ENCODE peak calls at places on chromosome 20, in six cellular contexts. J is HepG2, L is GM12878, Z is GM12892, K is H1, P is K562. V is an unnamed sample.
A peak's percentile ranks its signal among the peaks of the same experiment; 100 is the strongest.

GRCh38 chr20:31537859-31538245 is 23.6 kb downstream of the HM13 start:
- DNase-seq in J (no peak), L (no peak), Z (no peak), K (no peak), P (no peak), V (no peak)

GRCh38 chr20:46695888-46696287 is 6.6 kb upstream of the TP53RK start:
- DNase-seq in J (no peak), L (no peak), Z (no peak), K (no peak), P (no peak), V (no peak)

GRCh38 chr20:19492116-19492515 is 265.9 kb upstream of the RIN2 start:
- DNase-seq in J (no peak), L (no peak), Z (no peak), K (no peak), P (no peak), V (no peak)

GRCh38 chr20:56469077-56469449 is 636 bp downstream of the RTF2 start:
- DNase-seq in J (no peak), L (no peak), Z (no peak), K (no peak), P (no peak), V (no peak)

GRCh38 chr20:12049125-12049524 is 131.4 kb downstream of the BTBD3 start:
- DNase-seq in J (no peak), L (no peak), Z (no peak), K (no peak), P (no peak), V (no peak)

GRCh38 chr20:25254986-25255680 is 7.2 kb downstream of the PYGB start:
- DNase-seq in J (no peak), L (no peak), Z (no peak), K (no peak), P (no peak), V (no peak)

GRCh38 chr20:58604410-58604881 is 46.6 kb upstream of the STX16 start:
- DNase-seq in J (no peak), L (no peak), Z (no peak), K (no peak), P (no peak), V (no peak)

GRCh38 chr20:18288748-18289705 is 700 bp downstream of the ZNF133 start:
- DNase-seq in J (peak; percentile 42), L (no peak), Z (no peak), K (no peak), P (peak; percentile 16), V (peak; percentile 5)

GRCh38 chr20:40632346-40632976 is 56.6 kb downstream of the MAFB start:
- DNase-seq in J (no peak), L (no peak), Z (no peak), K (no peak), P (no peak), V (no peak)

GRCh38 chr20:38123021-38123587 is 42.0 kb downstream of the TGM2 start:
- DNase-seq in J (peak; percentile 78), L (no peak), Z (no peak), K (no peak), P (peak; percentile 74), V (no peak)

GRCh38 chr20:16701296-16701695 is 28.5 kb upstream of the SNRPB2 start:
- DNase-seq in J (peak; percentile 40), L (no peak), Z (no peak), K (no peak), P (peak; percentile 2), V (no peak)

GRCh38 chr20:58040447-58041290 is 187.8 kb downstream of the ANKRD60 start:
- DNase-seq in J (no peak), L (no peak), Z (no peak), K (no peak), P (no peak), V (no peak)

GRCh38 chr20:62969179-62969760 is 16.8 kb downstream of the SLC17A9 start:
- DNase-seq in J (no peak), L (no peak), Z (no peak), K (no peak), P (no peak), V (no peak)

DNA sequence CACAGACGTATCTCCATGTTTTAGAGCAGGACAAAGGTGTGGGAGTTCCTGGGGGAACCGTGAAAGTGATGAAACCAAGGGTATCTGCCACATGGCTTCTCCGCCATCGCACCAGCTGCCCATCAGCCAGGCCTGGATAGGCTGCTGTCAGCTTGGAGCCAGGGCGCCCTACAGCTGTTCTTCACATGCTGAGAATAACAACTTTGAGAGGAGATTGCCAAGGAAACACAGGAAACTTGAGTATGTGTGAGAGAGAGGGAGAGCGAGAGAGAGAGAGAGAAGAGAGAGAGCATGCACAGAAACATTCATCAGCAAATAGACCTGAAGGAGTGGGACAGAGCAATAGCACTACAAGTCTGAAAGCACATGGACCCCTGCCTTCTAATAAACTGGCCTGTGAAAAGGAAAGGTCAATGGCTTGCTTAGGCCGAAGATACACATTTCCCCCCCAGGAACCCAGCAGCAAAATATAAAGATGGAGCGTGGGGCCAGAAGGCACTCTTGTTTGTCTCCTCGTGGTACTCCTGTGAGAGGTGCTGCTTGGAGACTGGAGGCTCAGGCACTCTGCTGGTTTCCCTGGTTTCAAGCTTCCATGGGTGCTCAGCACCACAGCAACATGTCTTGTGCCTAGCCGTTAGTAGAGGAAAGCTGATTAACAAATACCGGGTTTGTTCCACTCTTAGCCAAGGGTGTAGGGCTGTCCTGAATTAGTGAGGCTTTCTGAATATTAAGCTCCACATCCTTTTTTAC is 53.0 kb downstream of the SNAP25 start:
- DNase-seq in J (no peak), L (no peak), Z (no peak), K (no peak), P (no peak), V (no peak)
- TF ChIP-seq TAF1 in J (no peak), L (no peak), Z (no peak), K (no peak), P (no peak), V (no peak)

GRCh38 chr20:36461600-36462439 is 79.5 kb upstream of the MYL9 start:
- DNase-seq in J (no peak), L (no peak), Z (no peak), K (no peak), P (peak; percentile 70), V (peak; percentile 38)

GRCh38 chr20:36460648-36461599 is 80.4 kb upstream of the MYL9 start:
- DNase-seq in J (peak; percentile 89), L (peak; percentile 65), Z (peak; percentile 85), K (peak; percentile 78), P (peak; percentile 94), V (peak; percentile 87)

GRCh38 chr20:36465109-36466080 is 75.9 kb upstream of the MYL9 start:
- DNase-seq in J (peak; percentile 66), L (no peak), Z (no peak), K (no peak), P (peak; percentile 88), V (no peak)

GRCh38 chr20:36463212-36464061 is 77.9 kb upstream of the MYL9 start:
- DNase-seq in J (no peak), L (no peak), Z (no peak), K (no peak), P (no peak), V (no peak)

DNA sequence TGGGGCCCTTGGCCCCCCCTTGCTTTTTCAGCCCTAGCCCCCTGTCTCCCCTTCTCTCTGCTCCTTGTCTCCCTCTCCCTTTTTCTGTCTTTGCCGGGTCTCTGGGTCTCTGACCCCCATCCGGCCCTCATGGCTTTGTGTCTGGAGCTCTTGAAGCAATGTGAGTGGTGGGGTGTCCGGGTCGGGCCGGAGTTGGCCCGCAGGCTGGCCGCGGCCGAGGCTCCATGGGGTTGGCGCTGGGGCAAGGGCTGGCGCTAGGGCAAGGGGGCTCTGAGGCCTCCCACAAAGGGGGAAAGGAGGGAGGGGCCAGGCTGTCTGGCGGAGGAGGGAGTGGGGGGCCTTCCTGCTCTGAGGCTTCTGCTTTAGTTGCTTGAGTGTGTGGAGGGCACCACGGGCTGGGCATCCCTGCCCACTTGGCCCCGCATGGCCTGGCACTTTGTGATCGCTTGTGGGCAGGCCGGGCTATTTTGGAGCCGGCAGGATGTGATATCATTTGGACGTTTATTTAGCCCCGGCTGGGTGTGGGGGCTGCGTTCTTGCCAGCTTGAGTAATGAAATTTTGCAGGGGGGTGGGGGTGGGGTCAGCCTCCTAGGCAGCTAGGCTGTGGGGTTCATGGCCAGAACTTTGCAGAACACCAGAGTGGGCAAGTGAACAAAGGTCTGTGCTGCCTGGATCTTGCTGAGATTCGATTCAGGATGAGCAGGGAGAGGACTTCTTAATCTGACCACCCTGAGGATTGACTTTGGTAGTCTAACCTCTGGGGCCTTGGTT is 78.7 kb upstream of the MYL9 start:
- DNase-seq in J (no peak), L (no peak), Z (no peak), K (no peak), P (peak; percentile 38), V (no peak)
- TF ChIP-seq POLR2A in J (no peak), L (no peak), Z (no peak), K (no peak), P (no peak), V (no peak)

GRCh38 chr20:23325107-23325506 is 25.5 kb upstream of the NXT1 start:
- DNase-seq in J (no peak), L (no peak), Z (no peak), K (no peak), P (no peak), V (no peak)

GRCh38 chr20:23331951-23332350 is 18.6 kb upstream of the NXT1 start:
- DNase-seq in J (no peak), L (no peak), Z (no peak), K (no peak), P (peak; percentile 54), V (no peak)

GRCh38 chr20:23327617-23328333 is 22.8 kb upstream of the NXT1 start:
- DNase-seq in J (no peak), L (no peak), Z (no peak), K (no peak), P (no peak), V (no peak)

GRCh38 chr20:23331450-23331849 is 19.1 kb upstream of the NXT1 start:
- DNase-seq in J (no peak), L (no peak), Z (no peak), K (no peak), P (no peak), V (no peak)

DNA sequence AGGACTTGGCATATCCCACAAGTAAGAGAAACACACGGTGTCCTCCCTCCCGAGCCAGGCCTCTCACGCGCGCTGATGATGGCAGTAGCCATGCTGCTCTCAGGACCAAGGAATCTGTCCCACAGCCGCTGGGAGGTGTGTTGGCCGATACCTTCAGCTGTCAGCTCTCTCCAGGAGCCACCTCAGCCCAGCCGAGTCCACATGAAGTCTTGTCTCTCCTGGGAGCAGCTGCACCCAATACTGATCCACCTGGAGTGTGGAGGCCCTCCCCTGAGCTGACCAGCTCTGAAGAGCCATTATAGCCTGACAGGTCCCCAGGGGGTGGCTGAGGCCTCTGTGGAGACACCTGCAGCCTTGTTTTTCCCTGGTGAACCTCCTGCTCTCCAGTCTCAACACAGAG is 23.8 kb upstream of the NXT1 start:
- DNase-seq in J (no peak), L (no peak), Z (no peak), K (no peak), P (no peak), V (no peak)
- TF ChIP-seq TAF1 in J (no peak), L (no peak), Z (no peak), K (no peak), P (no peak), V (no peak)

DNA sequence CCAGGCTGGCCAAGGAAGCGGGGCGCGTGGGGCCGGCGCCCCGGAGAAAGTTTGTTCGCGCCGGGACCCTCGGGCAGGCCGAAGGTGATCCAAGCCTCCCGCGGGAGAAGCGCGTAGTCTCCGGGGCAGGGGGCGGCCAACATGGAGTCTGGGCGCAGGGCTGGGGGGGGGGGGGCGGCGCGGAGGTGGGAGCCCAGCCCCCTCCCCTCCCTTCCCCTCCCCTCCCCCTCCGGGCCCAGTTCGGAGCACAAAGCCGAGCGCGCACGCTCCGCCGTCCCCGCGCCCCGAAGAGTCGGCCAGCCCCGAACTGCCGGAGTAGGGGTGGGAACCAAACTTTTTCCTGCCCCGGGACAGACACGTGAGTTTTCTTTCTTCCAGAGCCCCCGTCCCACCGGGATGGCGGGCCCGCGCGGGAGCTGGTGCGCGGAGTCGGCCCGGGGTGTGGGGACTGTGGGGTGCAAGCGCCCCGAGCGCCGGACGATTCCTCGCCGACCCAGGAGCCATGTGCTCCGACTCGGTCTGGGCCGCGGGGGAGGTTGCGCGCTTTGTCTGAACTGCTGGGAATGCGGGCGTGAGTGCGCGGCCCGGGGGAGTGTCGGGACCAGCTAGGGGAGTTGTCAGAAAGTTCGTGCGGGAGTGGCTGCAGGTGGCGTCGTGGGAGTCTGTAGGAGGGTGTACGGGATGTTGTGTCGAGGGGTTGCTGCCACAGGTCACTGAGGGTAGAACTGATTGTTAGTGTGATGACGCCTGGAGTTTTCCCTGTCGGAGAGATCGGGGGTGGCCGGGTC is 1.1 kb downstream of the TGIF2 start:
- DNase-seq in J (peak; percentile 73), L (no peak), Z (peak; percentile 48), K (no peak), P (peak; percentile 80), V (peak; percentile 54)
- TF ChIP-seq POLR2A in J (peak; percentile 43), L (peak; percentile 85), Z (peak; percentile 58), K (peak; percentile 46), P (peak; percentile 74), V (peak; percentile 16)

V was measured in GM12891.